ENCODE peak calls at places on chromosomes 16 and 17, in four cellular contexts. U is amniotic stem cell; H is EL; D is activated effector memory CD4-positive, alpha-beta T cell treated with anti-CD3 and anti-CD28 coated beads, Interleukin-2, amount 50 U/mL, for 16 hours. A is an unnamed sample.

GRCh38 chr16:67561501-67561823 is 864 bp upstream of the CTCF start:
- DNase-seq in U (no peak), H (no peak), D (no peak), A (no peak)

GRCh38 chr16:14309001-14309886 is 238.1 kb downstream of the MRTFB start:
- DNase-seq in U (no peak), H (peak; percentile 53), D (no peak), A (peak; percentile 84)

GRCh38 chr16:49472598-49472997 is 99.0 kb downstream of the C16orf78 start:
- DNase-seq in U (no peak), H (no peak), D (peak; percentile 55), A (no peak)

GRCh38 chr16:28554634-28555423 is 1.1 kb downstream of the SGF29 start:
- DNase-seq in U (no peak), H (no peak), D (no peak), A (no peak)

GRCh38 chr16:73368715-73369114 is 320.8 kb upstream of the ZFHX3 start:
- DNase-seq in U (no peak), H (no peak), D (no peak), A (no peak)

GRCh38 chr17:13518271-13519000 is 83.3 kb downstream of the HS3ST3A1 start:
- DNase-seq in U (no peak), H (peak; percentile 27), D (no peak), A (no peak)

GRCh38 chr16:74657873-74658642 is 8.6 kb downstream of the RFWD3 start:
- DNase-seq in U (no peak), H (no peak), D (no peak), A (no peak)

GRCh38 chr17:43809121-43809520 is 23.8 kb downstream of the MPP3 start:
- DNase-seq in U (no peak), H (no peak), D (no peak), A (no peak)

GRCh38 chr16:14384745-14385144 is 245.3 kb downstream of the PARN start:
- DNase-seq in U (no peak), H (no peak), D (no peak), A (no peak)